ENCODE peak calls at places on chromosome 20, in five cellular contexts. O is astrocyte of the spinal cord, R is GM23338, Y is HCT116, V is heart left ventricle. Q is an unnamed sample.

GRCh38 chr20:50471231-50471630 is 39.0 kb upstream of the PTPN1 start:
- DNase-seq in R (no peak), O (no peak), V (no peak), Y (no peak), Q (no peak)

GRCh38 chr20:60131375-60131774 is 173.2 kb downstream of the CDH26 start:
- DNase-seq in R (no peak), V (no peak), Y (no peak), O (no peak), Q (no peak)

GRCh38 chr20:18986146-18986830 is 172.7 kb downstream of the SCP2D1 start:
- DNase-seq in V (no peak), Y (no peak), R (no peak), O (no peak), Q (no peak)

GRCh38 chr20:41900292-41900691 is 282.1 kb upstream of the CHD6 start:
- DNase-seq in Y (no peak), R (no peak), O (no peak), V (no peak), Q (no peak)

GRCh38 chr20:59165389-59165785 is 1.8 kb downstream of the ZNF831 start:
- DNase-seq in Y (no peak), R (no peak), V (no peak), O (no peak), Q (no peak)

GRCh38 chr20:46402236-46402886 is 4.1 kb downstream of the ELMO2 start:
- DNase-seq in V (no peak), O (peak; percentile 8), R (no peak), Y (no peak), Q (no peak)

GRCh38 chr20:9460518-9460917 is 53.9 kb upstream of the LAMP5 start:
- DNase-seq in Y (no peak), R (no peak), O (peak; percentile 51), V (no peak), Q (no peak)

GRCh38 chr20:45019027-45019763 is 52.9 kb downstream of the STK4 start:
- DNase-seq in V (no peak), R (no peak), O (no peak), Y (no peak), Q (no peak)

GRCh38 chr20:9474835-9475413 is 39.5 kb upstream of the LAMP5 start:
- DNase-seq in O (peak; percentile 31), Y (no peak), R (no peak), V (no peak), Q (no peak)

GRCh38 chr20:34544109-34544793 is 14.3 kb upstream of the MAP1LC3A start:
- DNase-seq in R (peak; percentile 69), Y (no peak), O (no peak), V (no peak), Q (no peak)

GRCh38 chr20:62952373-62953166 is at the start of gene SLC17A9:
- DNase-seq in O (no peak), Y (peak; percentile 48), R (peak; percentile 86), V (peak; percentile 59), Q (no peak)

GRCh38 chr20:57650266-57650665 is 30.0 kb upstream of the ZBP1 start:
- DNase-seq in Y (no peak), R (no peak), O (no peak), V (peak; percentile 17), Q (no peak)

GRCh38 chr20:57076202-57076651 is 190.2 kb downstream of the BMP7 start:
- DNase-seq in V (no peak), O (peak; percentile 62), Y (no peak), R (no peak), Q (no peak)

GRCh38 chr20:39873286-39873685 is 815.8 kb downstream of the MAFB start:
- DNase-seq in V (no peak), O (no peak), R (no peak), Y (no peak), Q (no peak)

GRCh38 chr20:10385850-10386544 is 48.0 kb downstream of the MKKS start:
- DNase-seq in V (no peak), Y (no peak), O (no peak), R (no peak), Q (no peak)

GRCh38 chr20:19726126-19726525 is 31.9 kb upstream of the RIN2 start:
- DNase-seq in Y (no peak), V (no peak), O (peak; percentile 9), R (no peak), Q (no peak)

GRCh38 chr20:7912551-7912950 is 27.7 kb downstream of the HAO1 start:
- DNase-seq in R (no peak), O (no peak), Y (no peak), V (no peak), Q (no peak)

GRCh38 chr20:35971981-35972380 is 3.6 kb downstream of the CNBD2 start:
- DNase-seq in R (no peak), O (no peak), V (no peak), Y (no peak), Q (no peak)

GRCh38 chr20:33981347-33981746 is 12.4 kb upstream of the RALY start:
- DNase-seq in V (no peak), Y (no peak), O (no peak), R (no peak), Q (no peak)

GRCh38 chr20:45617591-45617990 is 11.9 kb upstream of the WFDC10A start:
- DNase-seq in O (no peak), Y (no peak), R (no peak), V (no peak), Q (no peak)

GRCh38 chr20:20317195-20318113 is 50.5 kb upstream of the INSM1 start:
- DNase-seq in V (no peak), O (no peak), R (no peak), Y (no peak), Q (no peak)

GRCh38 chr20:50366270-50367103 is 143.7 kb upstream of the PTPN1 start:
- DNase-seq in Y (no peak), O (peak; percentile 56), R (no peak), V (peak; percentile 42), Q (peak; percentile 84)

GRCh38 chr20:51586005-51586440 is 43.5 kb upstream of the NFATC2 start:
- DNase-seq in O (peak; percentile 80), Y (peak; percentile 63), R (no peak), V (no peak), Q (no peak)

GRCh38 chr20:10576411-10576810 is 97.4 kb downstream of the JAG1 start:
- DNase-seq in V (no peak), O (no peak), Y (no peak), R (no peak), Q (no peak)

GRCh38 chr20:48275737-48276342 is 490.6 kb upstream of the SULF2 start:
- DNase-seq in O (no peak), Y (no peak), R (peak; percentile 44), V (no peak), Q (no peak)
- H3K4me3 ChIP-seq in O (no peak overlapping the region), Y (no peak overlapping the region), R (peak overlapping the region; percentile 1), V (no peak overlapping the region), Q (no peak overlapping the region)

GRCh38 chr20:14838663-14839650 is 501.5 kb upstream of the FLRT3 start:
- DNase-seq in Y (no peak), R (no peak), V (no peak), O (peak; percentile 42), Q (no peak)
- H3K4me3 ChIP-seq in Y (no peak overlapping the region), R (no peak overlapping the region), V (no peak overlapping the region), O (no peak overlapping the region), Q (no peak overlapping the region)

GRCh38 chr20:2800590-2801458 is at the start of gene CPXM1:
- DNase-seq in R (peak; percentile 86), O (no peak), V (no peak), Y (no peak), Q (peak; percentile 27)
- H3K4me3 ChIP-seq in R (peak within 1 kb of the TSS; percentile 79), O (peak within 1 kb of the TSS; percentile 36), V (peak within 1 kb of the TSS; percentile 32), Y (no peak within 1 kb of the TSS), Q (peak within 1 kb of the TSS; percentile 64)

DNA sequence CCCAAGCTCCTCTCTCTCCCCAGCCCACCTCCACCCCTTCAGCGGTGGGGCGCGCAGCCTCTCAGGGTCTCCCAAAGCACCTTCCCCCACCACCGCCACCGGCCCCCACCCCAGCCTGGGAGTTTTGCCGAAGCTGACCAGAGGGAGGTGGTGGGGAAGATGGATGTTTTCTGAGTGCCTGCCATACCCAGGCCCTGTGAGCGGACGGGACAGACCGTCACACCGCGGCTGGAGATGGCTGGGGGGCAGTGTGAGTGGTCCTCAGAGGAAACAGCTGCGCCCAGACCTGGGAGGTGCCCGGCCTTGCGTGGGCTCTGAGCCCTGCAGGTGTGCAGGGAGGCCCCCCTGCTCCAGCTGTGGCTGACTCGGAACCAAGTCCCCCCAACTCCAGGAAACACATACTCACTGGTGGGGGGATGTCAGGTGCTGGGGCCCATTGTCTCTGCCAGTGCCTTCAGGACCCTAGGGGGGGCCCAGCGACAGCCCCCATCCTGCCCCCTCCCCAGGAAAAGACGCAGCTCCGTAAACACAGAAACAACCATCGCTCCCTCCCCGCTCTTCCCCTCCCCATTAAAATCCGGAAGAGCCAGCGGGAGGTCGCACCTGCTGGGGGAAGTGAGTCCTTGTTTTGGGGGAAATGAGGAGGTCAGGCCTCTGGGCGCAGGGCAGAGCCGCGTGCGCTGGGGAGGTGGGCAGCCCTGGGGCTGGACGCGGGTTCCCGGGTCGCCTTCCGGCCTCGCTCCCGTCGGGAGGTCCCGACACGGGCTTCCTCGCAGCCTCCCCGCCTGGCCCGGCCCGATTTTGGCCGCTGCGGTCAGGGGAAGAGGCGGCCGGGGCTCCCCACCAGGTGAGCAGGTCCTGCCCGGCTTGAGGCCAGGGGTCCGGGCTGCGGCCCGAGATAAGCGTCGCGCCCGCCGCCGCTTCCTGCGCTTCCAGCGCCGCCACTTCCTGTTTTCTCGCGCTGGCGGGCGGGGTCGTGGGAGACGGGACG is 6.1 kb downstream of the C20orf204 start:
- DNase-seq in O (no peak), V (no peak), Y (no peak), R (peak; percentile 57), Q (no peak)
- H3K4me3 ChIP-seq in O (no peak overlapping the region), V (peak overlapping the region; percentile 51), Y (no peak overlapping the region), R (peak overlapping the region; percentile 63), Q (peak overlapping the region; percentile 59)

GRCh38 chr20:11895832-11896484 is 21.7 kb upstream of the BTBD3 start:
- DNase-seq in Y (no peak), R (no peak), O (peak; percentile 13), V (no peak), Q (no peak)
- H3K4me3 ChIP-seq in Y (no peak overlapping the region), R (no peak overlapping the region), O (no peak overlapping the region), V (peak overlapping the region; percentile 4), Q (no peak overlapping the region)